ENCODE peak calls at places on chromosome 16, in six cellular contexts. O is A549, Y is K562, G is IMR-90, I is GM12878, E is HepG2. Z is an unnamed sample.

GRCh38 chr16:22311520-22311919 is 14.3 kb downstream of the POLR3E start:
- DNase-seq in I (no peak), G (no peak), Y (no peak), E (no peak), O (no peak), Z (no peak)

GRCh38 chr16:15509593-15510520 is 75.5 kb downstream of the BMERB1 start:
- DNase-seq in E (no peak), I (no peak), Y (no peak), G (peak; percentile 60), O (no peak), Z (no peak)

GRCh38 chr16:23871924-23872323 is 36.1 kb downstream of the PRKCB start:
- DNase-seq in G (no peak), I (no peak), O (no peak), Y (no peak), E (no peak), Z (no peak)

GRCh38 chr16:85274924-85275323 is 162.7 kb upstream of the CIBAR2 start:
- DNase-seq in E (no peak), G (no peak), Y (peak; percentile 65), O (no peak), I (no peak), Z (no peak)

GRCh38 chr16:55663770-55664677 is 8.2 kb downstream of the SLC6A2 start:
- DNase-seq in Y (no peak), E (no peak), O (no peak), G (no peak), I (no peak), Z (no peak)

GRCh38 chr16:48035142-48035541 is 120.7 kb downstream of the ABCC12 start:
- DNase-seq in Y (no peak), I (no peak), O (no peak), E (no peak), G (no peak), Z (no peak)

GRCh38 chr16:80366023-80366422 is 174.8 kb upstream of the DYNLRB2 start:
- DNase-seq in I (no peak), G (no peak), O (no peak), Y (no peak), E (no peak), Z (no peak)

GRCh38 chr16:58339452-58339938 is 44.7 kb upstream of the PRSS54 start:
- DNase-seq in E (peak; percentile 41), I (no peak), G (no peak), O (peak; percentile 30), Y (no peak), Z (peak; percentile 48)

GRCh38 chr16:81385031-81385756 is 59.4 kb upstream of the CMIP start:
- DNase-seq in I (no peak), G (no peak), O (no peak), E (no peak), Y (no peak), Z (no peak)

GRCh38 chr16:30064746-30065111 is 831 bp upstream of the ALDOA start:
- DNase-seq in O (no peak), E (no peak), Y (no peak), I (no peak), G (no peak), Z (no peak)

GRCh38 chr16:11683140-11683539 is 14.9 kb downstream of the SNN start:
- DNase-seq in I (no peak), G (no peak), Y (no peak), E (no peak), O (no peak), Z (no peak)

GRCh38 chr16:56634715-56635440 is 2.4 kb downstream of the MT1M start:
- DNase-seq in I (no peak), O (no peak), E (no peak), Y (no peak), G (no peak), Z (no peak)

GRCh38 chr16:8676737-8677375 is 2.4 kb downstream of the ABAT start:
- DNase-seq in E (no peak), O (no peak), G (no peak), I (no peak), Y (no peak), Z (no peak)
- TF ChIP-seq BHLHE40 in E (no peak), O (no peak), G (no peak), I (no peak), Y (no peak), Z (no peak)

GRCh38 chr16:72848045-72848410 is 199.9 kb downstream of the ZFHX3 start:
- DNase-seq in I (no peak), E (no peak), O (peak; percentile 26), Y (no peak), G (no peak), Z (no peak)
- TF ChIP-seq BHLHE40 in I (no peak), E (no peak), O (no peak), Y (no peak), G (no peak), Z (no peak)

GRCh38 chr16:89552913-89553312 is 7.6 kb upstream of the RPL13 start:
- DNase-seq in E (no peak), G (no peak), Y (no peak), O (no peak), I (no peak), Z (no peak)
- TF ChIP-seq BHLHE40 in E (no peak), G (no peak), Y (no peak), O (no peak), I (no peak), Z (no peak)

GRCh38 chr16:54121084-54121483 is 165.5 kb downstream of the IRX3 start:
- DNase-seq in E (no peak), O (no peak), I (no peak), G (no peak), Y (no peak), Z (no peak)

GRCh38 chr16:54112807-54113206 is 173.8 kb downstream of the IRX3 start:
- DNase-seq in I (no peak), G (no peak), O (no peak), Y (no peak), E (no peak), Z (no peak)

GRCh38 chr16:54118846-54119245 is 167.7 kb downstream of the IRX3 start:
- DNase-seq in I (no peak), E (no peak), Y (no peak), O (no peak), G (peak; percentile 25), Z (no peak)

GRCh38 chr16:54115558-54115957 is 171.0 kb downstream of the IRX3 start:
- DNase-seq in I (no peak), E (no peak), Y (no peak), O (no peak), G (no peak), Z (no peak)

DNA sequence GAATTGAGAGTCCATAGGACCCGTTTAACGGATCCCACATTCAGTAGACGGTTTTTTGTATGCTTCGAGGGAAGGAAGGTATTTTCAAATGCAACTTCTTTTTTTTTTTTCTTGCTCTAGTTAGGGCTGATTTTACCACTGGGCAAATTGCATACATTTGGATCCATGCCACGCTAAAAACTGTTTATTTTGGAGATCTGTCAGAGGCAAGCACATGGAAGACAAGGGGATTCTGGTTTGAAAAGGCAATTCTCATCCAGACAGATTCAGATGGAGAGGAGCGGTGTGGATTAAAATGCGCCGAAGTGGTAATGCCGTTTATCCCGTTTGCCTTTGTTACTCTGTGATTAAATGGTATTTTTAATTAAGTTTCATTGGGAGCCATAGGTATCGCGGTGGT is 170.5 kb downstream of the IRX3 start:
- DNase-seq in G (no peak), E (no peak), O (no peak), I (no peak), Y (no peak), Z (no peak)
- TF ChIP-seq BHLHE40 in G (no peak), E (no peak), O (no peak), I (no peak), Y (no peak), Z (no peak)

GRCh38 chr16:1443980-1444729 is at the start of gene CCDC154:
- DNase-seq in E (no peak), G (no peak), I (no peak), Y (no peak), O (no peak), Z (no peak)
- TF ChIP-seq BHLHE40 in E (no peak), G (no peak), I (no peak), Y (no peak), O (no peak), Z (no peak)

Z was measured in HEK293T.